ENCODE peak calls at places on chromosomes 12 and 14, in ten cellular contexts. O is fibroblast of the conjunctiva; Y is psoas muscle; T is epithelial cell of prostate; M is fibroblast of pulmonary artery; Z is CD8-positive, alpha-beta T cell; C is naive thymus-derived CD8-positive, alpha-beta T cell; J is astrocyte; D is Calu3; W is Daoy. G is an unnamed sample.

GRCh38 chr12:111221296-111222026 is 147.4 kb downstream of the PHETA1 start:
- DNase-seq in T (no peak), Z (no peak), J (no peak), M (no peak), C (no peak), Y (no peak), D (no peak), O (no peak), W (no peak), G (no peak)

GRCh38 chr14:105021656-105022275 is 883 bp upstream of the CDCA4 start:
- DNase-seq in Z (peak), M (peak), D (peak), O (no peak), C (no peak), W (peak), T (no peak), J (no peak), Y (peak), G (no peak)

GRCh38 chr12:114661245-114661644 is 22.7 kb downstream of the TBX3 start:
- DNase-seq in M (no peak), Z (no peak), T (no peak), W (no peak), C (no peak), J (no peak), D (no peak), Y (no peak), O (no peak), G (no peak)

GRCh38 chr12:47837190-47838171 is 17.8 kb upstream of the HDAC7 start:
- DNase-seq in J (no peak), W (peak), O (peak), C (peak), D (peak), Z (peak), T (no peak), Y (peak), M (peak), G (peak)

GRCh38 chr14:87043667-87044200 is 949.2 kb downstream of the GALC start:
- DNase-seq in W (no peak), J (no peak), D (no peak), O (no peak), Y (no peak), Z (no peak), C (no peak), T (no peak), M (no peak), G (no peak)

GRCh38 chr14:69685217-69685616 is 73.8 kb downstream of the SUSD6 start:
- DNase-seq in W (peak), Z (peak), T (peak), O (no peak), J (peak), M (no peak), C (no peak), Y (no peak), D (no peak), G (no peak)

GRCh38 chr12:130459916-130460315 is 122.2 kb downstream of the PIWIL1 start:
- DNase-seq in C (no peak), J (no peak), D (no peak), W (no peak), Y (peak), M (no peak), T (no peak), Z (no peak), O (no peak), G (no peak)

GRCh38 chr12:69687390-69687789 is 11.7 kb downstream of the BEST3 start:
- DNase-seq in Y (no peak), T (no peak), M (peak), W (no peak), O (no peak), D (no peak), Z (no peak), C (no peak), J (no peak), G (no peak)

GRCh38 chr14:94769413-94770250 is at the start of gene GSC:
- DNase-seq in T (no peak), Y (peak), M (peak), J (peak), W (peak), Z (no peak), C (no peak), D (peak), O (no peak), G (peak)

GRCh38 chr14:64963611-64964010 is 8.5 kb downstream of the RAB15 start:
- DNase-seq in C (no peak), D (no peak), M (no peak), T (no peak), Z (no peak), W (no peak), J (no peak), O (no peak), Y (no peak), G (no peak)

GRCh38 chr12:72368719-72369505 is 96.7 kb downstream of the TRHDE start:
- DNase-seq in C (no peak), Z (no peak), O (no peak), M (no peak), Y (no peak), J (no peak), W (no peak), T (no peak), D (peak), G (no peak)

G was measured in right cardiac atrium.